ENCODE peak calls at places on chromosome 18, in four cellular contexts. H, E, V and T are unnamed samples.
A peak's percentile ranks its signal among the peaks of the same experiment; 100 is the strongest.

GRCh38 chr18:58106674-58107058 is 62.6 kb downstream of the NEDD4L start:
- DNase-seq in H (no peak), E (no peak), V (no peak), T (no peak)

GRCh38 chr18:8982416-8983183 is 119.9 kb upstream of the NDUFV2 start:
- DNase-seq in H (peak; percentile 31), E (peak; percentile 57), V (no peak), T (no peak)

GRCh38 chr18:72460210-72460680 is 83.9 kb downstream of the CBLN2 start:
- DNase-seq in H (no peak), E (no peak), V (no peak), T (no peak)

GRCh38 chr18:44938396-44939036 is 257.8 kb downstream of the SETBP1 start:
- DNase-seq in H (no peak), E (peak; percentile 61), V (no peak), T (no peak)

GRCh38 chr18:57446322-57446721 is 11.1 kb downstream of the ONECUT2 start:
- DNase-seq in H (no peak), E (peak; percentile 45), V (no peak), T (no peak)

GRCh38 chr18:154151-154550 is 4.2 kb upstream of the USP14 start:
- DNase-seq in H (no peak), E (no peak), V (no peak), T (no peak)

GRCh38 chr18:449374-449773 is 51.1 kb downstream of the COLEC12 start:
- DNase-seq in H (peak; percentile 39), E (peak; percentile 88), V (no peak), T (no peak)

GRCh38 chr18:32351014-32351413 is 119.7 kb downstream of the GAREM1 start:
- DNase-seq in H (no peak), E (no peak), V (no peak), T (no peak)

GRCh38 chr18:11407900-11408299 is 201.5 kb upstream of the SLC35G4 start:
- DNase-seq in H (no peak), E (no peak), V (no peak), T (no peak)

DNA sequence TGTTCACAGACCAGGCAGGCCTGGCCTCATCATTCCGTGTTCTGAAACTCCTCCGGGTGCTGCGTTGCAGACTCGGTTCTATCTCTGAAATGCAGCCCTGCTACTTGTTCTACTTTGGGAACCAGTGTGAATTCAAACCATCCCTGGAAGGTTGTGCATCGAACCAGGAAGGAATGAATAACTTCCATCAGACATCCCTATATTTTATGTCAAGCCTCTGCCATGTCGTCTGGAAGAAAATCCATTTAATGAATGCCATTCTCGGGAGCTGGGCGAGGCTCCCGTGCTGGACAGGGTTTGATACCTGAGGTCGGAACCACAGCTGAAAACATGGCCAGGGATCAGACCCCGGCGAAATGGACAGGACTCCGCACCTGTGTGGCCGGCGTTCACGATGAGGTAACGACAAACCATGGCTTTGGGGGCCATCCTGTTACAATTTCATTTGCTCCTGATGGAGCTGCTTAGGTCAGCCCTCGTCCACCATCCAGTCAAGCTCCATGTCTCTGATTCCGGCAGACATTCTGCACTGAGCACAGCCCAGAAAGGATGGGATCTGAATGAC is 821.6 kb downstream of the GALR1 start:
- DNase-seq in H (no peak), E (no peak), V (no peak), T (no peak)
- H3K36me3 ChIP-seq in H (no peaks in the 10 kb centered on the region), E (no peaks in the 10 kb centered on the region), V (no peaks in the 10 kb centered on the region), T (no peaks in the 10 kb centered on the region)

DNA sequence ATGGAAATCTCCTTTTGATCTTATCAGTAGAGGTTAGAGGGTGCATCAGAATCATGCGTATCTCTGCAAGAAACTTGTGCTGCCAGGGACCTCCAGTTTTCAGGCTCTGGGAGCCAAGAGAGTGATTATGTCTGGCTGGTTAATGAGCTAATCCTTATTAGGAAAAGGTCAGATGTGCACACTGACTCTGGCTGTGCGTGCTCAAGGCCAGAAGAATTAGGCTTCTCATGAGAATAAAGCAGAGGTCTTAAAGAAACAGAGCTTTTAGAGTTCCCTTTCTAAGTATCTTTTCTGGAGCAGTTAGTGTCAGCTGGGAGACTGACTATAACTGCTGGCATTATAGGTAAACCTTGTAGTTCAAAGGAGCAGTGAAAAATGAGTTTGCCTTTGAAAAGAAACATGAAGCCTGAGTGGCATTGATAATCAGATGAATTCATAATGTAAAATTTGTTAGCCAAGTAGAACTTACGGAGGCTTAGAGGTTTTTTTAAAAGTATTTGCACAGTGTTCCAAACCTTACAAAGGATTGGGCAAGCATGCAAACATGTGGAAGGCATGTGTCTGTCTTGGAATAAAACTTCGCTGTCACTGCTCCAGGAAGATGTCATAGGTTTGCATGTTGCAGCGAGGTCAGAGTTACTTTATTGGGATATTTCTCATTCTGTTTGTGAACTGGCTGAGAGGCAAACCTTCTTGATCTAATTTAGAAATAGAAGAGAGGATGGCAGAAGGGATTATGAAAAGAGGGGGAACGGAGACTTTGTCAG is 151.7 kb downstream of the ARHGAP28 start:
- DNase-seq in H (no peak), E (no peak), V (no peak), T (no peak)
- H3K4me3 ChIP-seq in H (no peak overlapping the region), E (no peak overlapping the region), V (no peak overlapping the region), T (no peak overlapping the region)

DNA sequence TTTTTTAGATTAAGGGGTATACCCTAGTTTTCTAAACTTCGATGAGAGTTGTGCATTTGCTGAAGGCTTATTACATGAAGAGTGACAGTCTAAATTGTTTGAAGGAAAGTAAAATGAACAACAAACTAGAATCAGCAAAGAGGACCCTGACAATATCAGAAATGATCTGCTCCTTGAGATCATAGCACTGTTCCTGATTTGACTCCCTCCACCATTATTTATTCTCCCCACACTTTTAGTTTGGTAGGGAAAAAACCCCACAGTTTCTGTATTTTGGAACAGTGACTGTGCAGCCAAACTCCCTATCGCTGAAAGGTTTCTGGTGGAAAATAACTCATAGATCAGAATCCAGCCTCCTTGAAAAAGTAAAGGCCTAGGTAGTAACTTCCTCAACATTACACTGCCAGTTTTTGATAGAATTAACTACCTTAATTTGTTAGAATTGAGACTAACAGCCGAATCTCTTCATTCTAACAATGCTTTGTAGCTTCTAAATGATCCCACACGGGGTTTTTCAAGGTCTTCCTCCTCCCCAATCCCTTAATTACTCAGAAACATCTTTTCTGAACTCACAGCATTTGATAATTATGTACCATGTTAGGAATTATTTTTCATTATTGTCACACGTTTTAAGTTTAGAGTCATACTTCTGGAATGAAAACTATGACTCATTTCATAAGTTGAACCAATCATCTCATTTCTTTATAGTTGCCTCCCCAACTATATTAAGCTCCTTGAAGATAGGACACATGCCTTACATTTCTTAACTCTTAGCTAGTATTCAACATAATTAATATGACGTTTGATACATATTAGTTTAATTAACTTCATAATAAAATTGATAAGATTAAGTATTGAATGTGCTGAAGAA is 2.9 kb downstream of the MYL12A start:
- DNase-seq in H (no peak), E (no peak), V (no peak), T (no peak)
- TF ChIP-seq POLR2A in H (no peak), E (no peak), V (no peak), T (no peak)

GRCh38 chr18:66329716-66330115 is 274.2 kb downstream of the CDH19 start:
- DNase-seq in H (no peak), E (no peak), V (no peak), T (no peak)

DNA sequence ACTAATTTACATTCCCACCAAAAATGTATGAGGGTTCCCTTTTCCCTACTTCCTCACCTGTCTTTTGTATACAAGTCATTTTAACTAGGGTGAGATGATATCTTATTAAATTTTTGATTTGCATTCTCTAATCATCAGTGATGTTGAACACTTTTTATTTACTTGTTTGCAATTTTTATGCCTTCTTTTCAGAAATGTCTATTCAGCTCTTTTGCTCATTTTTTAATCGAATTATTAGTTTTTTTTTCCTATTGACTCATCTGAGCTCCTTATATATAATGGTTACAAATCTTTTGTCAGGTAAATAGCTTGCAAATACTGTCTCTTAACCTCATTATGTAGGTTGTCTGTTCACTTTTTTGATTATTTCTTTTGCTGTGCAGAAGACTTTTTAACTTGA is 269.4 kb downstream of the CDH19 start:
- DNase-seq in H (no peak), E (no peak), V (no peak), T (no peak)
- H3K36me3 ChIP-seq in H (no peaks in the 10 kb centered on the region), E (no peaks in the 10 kb centered on the region), V (no peaks in the 10 kb centered on the region), T (no peaks in the 10 kb centered on the region)

GRCh38 chr18:51622676-51623075 is 425.2 kb upstream of the MEX3C start:
- DNase-seq in H (no peak), E (no peak), V (no peak), T (no peak)

GRCh38 chr18:51619283-51619682 is 421.8 kb upstream of the MEX3C start:
- DNase-seq in H (no peak), E (no peak), V (no peak), T (no peak)

GRCh38 chr18:51623653-51624052 is 426.2 kb upstream of the MEX3C start:
- DNase-seq in H (no peak), E (no peak), V (no peak), T (no peak)

GRCh38 chr18:51624311-51624710 is 426.8 kb upstream of the MEX3C start:
- DNase-seq in H (no peak), E (no peak), V (no peak), T (no peak)

GRCh38 chr18:51621103-51621969 is 423.9 kb upstream of the MEX3C start:
- DNase-seq in H (peak; percentile 42), E (peak; percentile 72), V (no peak), T (no peak)
- H3K4me3 ChIP-seq in H (no peak overlapping the region), E (no peak overlapping the region), V (no peak overlapping the region), T (no peak overlapping the region)

GRCh38 chr18:13470555-13471494 is 252.3 kb downstream of the LDLRAD4 start:
- DNase-seq in H (no peak), E (no peak), V (peak; percentile 75), T (peak; percentile 68)
- TF ChIP-seq POLR2A in H (no peak), E (no peak), V (no peak), T (no peak)

GRCh38 chr18:13621886-13622619 is 104.3 kb downstream of the FAM210A start:
- DNase-seq in H (no peak), E (no peak), V (no peak), T (no peak)
- H3K36me3 ChIP-seq in H (no peaks in the 10 kb centered on the region), E (no peaks in the 10 kb centered on the region), V (peaks cover 9% of the 10 kb centered on the region), T (peaks cover 4% of the 10 kb centered on the region)

GRCh38 chr18:47975701-47976100 is 45.2 kb upstream of the SMAD2 start:
- DNase-seq in H (no peak), E (no peak), V (no peak), T (no peak)
- H3K4me3 ChIP-seq in H (no peak overlapping the region), E (no peak overlapping the region), V (no peak overlapping the region), T (no peak overlapping the region)